ENCODE peak calls at places on chromosomes 16 and 17, in five cellular contexts. J is NCI-H460, S is aorta, T is HFFc6, Q is iris pigment epithelial cell. H is an unnamed sample.

GRCh38 chr17:77487677-77488530 is 347.1 kb downstream of the SEC14L1 start:
- DNase-seq in S (peak), J (no peak), Q (no peak), T (no peak), H (no peak)

GRCh38 chr17:39212200-39212810 is 12.2 kb downstream of the RPL19 start:
- DNase-seq in Q (no peak), S (no peak), J (no peak), T (no peak), H (no peak)

GRCh38 chr17:81365601-81366585 is 29.4 kb upstream of the BAHCC1 start:
- DNase-seq in T (no peak), Q (peak), S (no peak), J (no peak), H (no peak)

GRCh38 chr17:1455748-1456599 is at the start of gene CRK:
- DNase-seq in J (peak), Q (peak), T (peak), S (peak), H (peak)

GRCh38 chr17:76539631-76540271 is at the start of gene PRCD:
- DNase-seq in J (no peak), Q (no peak), T (no peak), S (peak), H (peak)

GRCh38 chr16:3254309-3254708 is 2.1 kb downstream of the MEFV start:
- DNase-seq in J (no peak), S (no peak), Q (no peak), T (no peak), H (no peak)

GRCh38 chr17:48915459-48916282 is 7.5 kb downstream of the UBE2Z start:
- DNase-seq in S (no peak), T (peak), Q (peak), J (no peak), H (no peak)

GRCh38 chr16:67517661-67518423 is 10.8 kb upstream of the RIPOR1 start:
- DNase-seq in T (no peak), S (no peak), J (no peak), Q (no peak), H (no peak)

GRCh38 chr17:80565347-80566053 is 20.9 kb downstream of the RPTOR start:
- DNase-seq in Q (no peak), J (no peak), T (no peak), S (no peak), H (no peak)

GRCh38 chr17:40362696-40363479 is 1.6 kb downstream of the GJD3 start:
- DNase-seq in T (peak), Q (peak), S (peak), J (peak), H (peak)

GRCh38 chr16:4270091-4270490 is 2.7 kb downstream of the TFAP4 start:
- DNase-seq in S (no peak), T (no peak), Q (no peak), J (no peak), H (no peak)

GRCh38 chr16:53219795-53220194 is 165.0 kb downstream of the CHD9 start:
- DNase-seq in T (peak), Q (peak), J (no peak), S (no peak), H (no peak)

GRCh38 chr17:14886200-14886739 is 378.9 kb downstream of the PMP22 start:
- DNase-seq in S (no peak), Q (peak), T (peak), J (no peak), H (no peak)

H was measured in D721Med.